ENCODE peak calls at places on chromosomes 5 and 9, in five cellular contexts. H, S, M, E and R are unnamed samples. For H3K27me3, the result is how much of the 10 kb centered on the place peaks cover.

GRCh38 chr5:154971501-154971900 is 30.6 kb downstream of the MRPL22 start:
- DNase-seq in H (no peak), S (peak), M (no peak), E (no peak), R (no peak)

GRCh38 chr9:69018688-69019087 is 4.8 kb upstream of the PRKACG start:
- DNase-seq in M (no peak), H (no peak), E (no peak), S (no peak), R (no peak)

GRCh38 chr5:28324174-28324573 is 1285.8 kb upstream of the CDH9 start:
- DNase-seq in H (no peak), E (no peak), M (no peak), S (no peak), R (no peak)

GRCh38 chr5:126998201-126998631 is 32.1 kb downstream of the MARCHF3 start:
- DNase-seq in H (no peak), M (no peak), S (peak), E (no peak), R (no peak)

GRCh38 chr5:170631471-170632195 is 127.8 kb downstream of the KCNIP1 start:
- DNase-seq in E (no peak), S (peak), M (peak), H (no peak), R (peak)

GRCh38 chr5:77649776-77650175 is 11.3 kb upstream of the OTP start:
- DNase-seq in S (no peak), M (no peak), E (no peak), H (no peak), R (no peak)

GRCh38 chr5:133681896-133682295 is 69.6 kb upstream of the FSTL4 start:
- DNase-seq in E (no peak), S (no peak), M (no peak), H (peak), R (no peak)

GRCh38 chr5:139473105-139473504 is 2.3 kb downstream of the SMIM33 start:
- DNase-seq in H (no peak), E (no peak), S (peak), M (peak), R (no peak)

GRCh38 chr9:88420227-88420626 is 32.0 kb downstream of the SPIN1 start:
- DNase-seq in H (no peak), S (no peak), M (no peak), E (no peak), R (no peak)

GRCh38 chr5:1011226-1011631 is 2.6 kb downstream of the NKD2 start:
- DNase-seq in M (peak), H (no peak), S (peak), E (no peak), R (peak)

GRCh38 chr5:15234366-15234765 is 265.6 kb upstream of the FBXL7 start:
- DNase-seq in H (no peak), S (no peak), M (peak), E (peak), R (no peak)

GRCh38 chr5:151779531-151780125 is 7.9 kb downstream of the G3BP1 start:
- DNase-seq in S (no peak), M (no peak), E (no peak), H (no peak), R (no peak)

GRCh38 chr9:125262217-125262991 is 778 bp downstream of the GAPVD1 start:
- DNase-seq in M (no peak), E (no peak), H (no peak), S (no peak), R (no peak)

GRCh38 chr9:68941780-68942459 is 72.0 kb downstream of the PRKACG start:
- DNase-seq in H (no peak), M (no peak), E (no peak), S (no peak), R (no peak)

GRCh38 chr5:107092695-107093094 is 578.0 kb downstream of the EFNA5 start:
- DNase-seq in E (no peak), M (no peak), H (no peak), S (peak), R (no peak)

GRCh38 chr5:137667341-137667740 is 68.5 kb downstream of the KLHL3 start:
- DNase-seq in E (no peak), M (no peak), H (no peak), S (peak), R (no peak)

GRCh38 chr9:132069046-132069898 is 10.4 kb downstream of the MED27 start:
- DNase-seq in H (no peak), E (peak), S (peak), M (no peak), R (no peak)

GRCh38 chr5:149145138-149145537 is 3.8 kb downstream of the ABLIM3 start:
- DNase-seq in S (no peak), H (no peak), M (no peak), E (no peak), R (no peak)

GRCh38 chr9:88973281-88974045 is 17.8 kb upstream of the S1PR3 start:
- DNase-seq in H (no peak), S (no peak), E (no peak), M (peak), R (no peak)

GRCh38 chr9:98702835-98703385 is 5.8 kb downstream of the GABBR2 start:
- DNase-seq in M (no peak), E (no peak), H (no peak), S (no peak), R (no peak)

GRCh38 chr9:72807765-72808445 is 144.9 kb downstream of the ALDH1A1 start:
- DNase-seq in S (peak), M (peak), E (no peak), H (no peak), R (no peak)

GRCh38 chr9:95506692-95507455 is 9.9 kb downstream of the PTCH1 start:
- DNase-seq in E (peak), S (peak), M (peak), H (no peak), R (no peak)

GRCh38 chr5:143235423-143235822 is 168.1 kb downstream of the NR3C1 start:
- DNase-seq in M (no peak), S (peak), H (no peak), E (peak), R (peak)

GRCh38 chr9:84839538-84839937 is 170.0 kb downstream of the NTRK2 start:
- DNase-seq in E (peak), H (no peak), S (peak), M (no peak), R (no peak)

GRCh38 chr5:133847301-133847700 is 121.1 kb downstream of the C5orf15 start:
- DNase-seq in E (no peak), M (no peak), S (no peak), H (no peak), R (no peak)

GRCh38 chr5:59007460-59008063 is 424.7 kb downstream of the RAB3C start:
- DNase-seq in M (peak), S (peak), E (no peak), H (no peak), R (no peak)

GRCh38 chr9:80076105-80076504 is 504.3 kb downstream of the TLE4 start:
- DNase-seq in E (peak), M (no peak), H (no peak), S (no peak), R (no peak)

GRCh38 chr9:114240647-114241558 is 82.0 kb upstream of the ORM1 start:
- DNase-seq in H (no peak), M (no peak), E (no peak), S (no peak), R (no peak)

GRCh38 chr9:2502760-2503159 is 118.8 kb upstream of the VLDLR start:
- DNase-seq in H (no peak), M (no peak), S (no peak), E (no peak), R (no peak)

GRCh38 chr9:88524911-88525310 is 10.1 kb upstream of the NXNL2 start:
- DNase-seq in E (no peak), S (no peak), M (no peak), H (no peak), R (peak)

GRCh38 chr9:114314881-114315722 is 7.8 kb upstream of the ORM1 start:
- DNase-seq in M (peak), S (no peak), H (no peak), E (no peak), R (peak)

GRCh38 chr5:58794875-58795274 is 212.0 kb downstream of the RAB3C start:
- DNase-seq in M (no peak), S (no peak), H (no peak), E (peak), R (no peak)

GRCh38 chr5:15254607-15255006 is 245.4 kb upstream of the FBXL7 start:
- DNase-seq in S (peak), H (no peak), E (peak), M (no peak), R (no peak)

GRCh38 chr5:132049559-132049958 is 10.9 kb upstream of the IL3 start:
- DNase-seq in E (no peak), M (no peak), S (no peak), H (peak), R (no peak)

GRCh38 chr5:80083115-80083890 is 48.2 kb downstream of the THBS4 start:
- DNase-seq in S (peak), M (peak), H (peak), E (peak), R (no peak)

GRCh38 chr5:160318409-160318808 is 6.0 kb upstream of the CCNJL start:
- DNase-seq in E (no peak), M (no peak), H (no peak), S (no peak), R (no peak)

GRCh38 chr5:74543162-74543995 is 97.1 kb downstream of the ENC1 start:
- DNase-seq in E (peak), H (no peak), M (peak), S (peak), R (peak)

GRCh38 chr9:91130796-91131318 is 230.9 kb downstream of the AUH start:
- DNase-seq in H (no peak), M (no peak), S (no peak), E (no peak), R (no peak)

GRCh38 chr5:84113246-84114118 is 271.2 kb downstream of the EDIL3 start:
- DNase-seq in M (peak), S (no peak), E (peak), H (no peak), R (no peak)

GRCh38 chr9:21591221-21592062 is 109.3 kb upstream of the IFNE start:
- DNase-seq in S (peak), H (peak), E (peak), M (peak), R (peak)
- H3K4me3 ChIP-seq in S (no peak), H (no peak), E (peak), M (no peak), R (peak)

GRCh38 chr9:136742640-136743391 is at the start of gene LCN10:
- DNase-seq in H (no peak), M (peak), S (no peak), E (no peak), R (no peak)
- H3K27me3 ChIP-seq in H (under half), M (under half), S (under half), E (under half), R (half or more)

GRCh38 chr9:104263942-104264341 is 169.8 kb downstream of the SMC2 start:
- DNase-seq in H (no peak), S (no peak), M (no peak), E (no peak), R (no peak)

GRCh38 chr9:104260004-104260403 is 165.9 kb downstream of the SMC2 start:
- DNase-seq in M (no peak), E (no peak), S (no peak), H (no peak), R (no peak)

GRCh38 chr9:104269996-104270963 is 176.2 kb downstream of the SMC2 start:
- DNase-seq in S (no peak), M (no peak), H (no peak), E (no peak), R (no peak)

GRCh38 chr9:104269374-104269773 is 175.3 kb downstream of the SMC2 start:
- DNase-seq in S (no peak), H (no peak), M (no peak), E (no peak), R (no peak)

DNA sequence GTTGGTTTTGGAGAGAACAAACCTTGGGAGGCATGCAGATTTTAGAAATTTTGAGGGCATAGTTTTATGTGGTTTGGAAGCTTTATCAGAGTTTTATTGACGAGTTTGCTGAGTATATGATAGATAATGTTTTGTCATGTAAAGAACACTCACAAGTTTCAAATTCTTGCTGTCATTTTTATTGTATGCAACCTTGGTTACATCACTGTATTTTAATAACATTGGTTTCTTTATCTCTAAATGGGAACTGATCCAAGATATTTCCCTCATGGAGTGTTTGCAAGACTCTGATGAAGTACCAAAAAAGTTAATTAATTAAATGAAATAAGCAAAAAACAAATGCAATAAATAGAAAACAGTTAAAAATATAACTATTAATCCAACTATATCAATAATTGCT is 170.3 kb downstream of the SMC2 start:
- DNase-seq in E (no peak), S (peak), H (no peak), M (no peak), R (no peak)
- H3K4me3 ChIP-seq in E (no peak), S (no peak), H (no peak), M (no peak), R (no peak)

DNA sequence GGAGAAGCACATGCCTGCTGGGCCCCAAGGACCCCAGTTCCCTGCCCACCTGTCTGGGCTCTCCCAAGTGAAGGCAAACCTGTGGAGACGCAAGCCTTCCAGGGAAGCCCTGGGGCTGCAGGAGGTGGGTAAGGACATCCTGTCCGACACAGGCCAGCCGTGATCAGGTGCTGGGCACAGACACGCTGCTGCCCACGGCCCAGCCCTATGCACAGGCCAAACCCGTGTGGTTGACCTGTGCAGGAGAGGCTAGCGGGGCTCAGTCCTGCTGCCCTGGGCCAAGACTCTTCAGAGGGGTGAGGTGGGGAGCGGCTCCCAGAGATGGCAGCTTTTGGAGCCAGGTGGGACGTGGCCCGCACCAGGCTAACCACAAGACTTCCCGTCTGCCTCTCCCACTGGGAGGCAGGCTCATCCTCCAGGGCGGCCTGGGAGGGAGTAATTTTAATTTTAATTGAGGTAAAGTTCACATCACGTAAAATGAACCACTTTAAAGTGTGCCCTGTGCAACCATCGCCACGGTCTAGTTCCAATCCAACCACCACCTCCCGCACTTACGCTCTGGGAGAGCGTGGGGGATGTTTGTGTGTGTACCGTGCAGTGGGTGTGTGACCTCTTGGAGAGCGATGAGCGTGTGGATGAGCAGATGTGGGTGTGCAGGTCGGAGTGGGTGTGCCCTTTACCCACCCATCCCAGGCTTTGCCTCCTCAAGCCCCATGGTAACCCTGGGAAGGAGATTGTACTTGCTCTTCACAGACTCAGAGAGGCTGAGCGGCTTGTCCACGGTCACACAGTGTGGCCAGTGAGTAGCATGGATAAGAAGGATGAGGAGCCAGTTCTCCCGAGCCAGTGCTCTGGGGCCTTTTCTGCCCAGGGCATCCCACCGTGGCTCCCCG is 14.0 kb downstream of the LHX3 start:
- DNase-seq in M (no peak), E (no peak), S (no peak), H (no peak), R (no peak)
- H3K27me3 ChIP-seq in M (half or more), E (half or more), S (half or more), H (under half), R (half or more)

GRCh38 chr9:108801949-108802348 is 53.8 kb downstream of the ACTL7B start:
- DNase-seq in H (no peak), E (no peak), S (no peak), M (no peak), R (no peak)
- H3K4me3 ChIP-seq in H (no peak), E (no peak), S (no peak), M (no peak), R (no peak)

GRCh38 chr9:133543772-133544467 is 9.4 kb downstream of the ADAMTSL2 start:
- DNase-seq in H (no peak), M (no peak), S (no peak), E (no peak), R (no peak)
- H3K27me3 ChIP-seq in H (under half), M (under half), S (under half), E (under half), R (under half)